ENCODE peak calls at places on chromosomes 11 and 22, in four cellular contexts. X is H1, E is Panc1, Y is endothelial cell of umbilical vein. J is an unnamed sample.

GRCh38 chr22:49954354-49954753 is 6.2 kb upstream of the PIM3 start:
- DNase-seq in E (no peak), Y (no peak), X (no peak), J (peak)

GRCh38 chr11:78138694-78139421 is 568 bp downstream of the ALG8 start:
- DNase-seq in Y (no peak), E (no peak), X (no peak), J (no peak)

GRCh38 chr22:30538280-30538679 is 8.3 kb downstream of the SEC14L6 start:
- DNase-seq in E (no peak), X (no peak), Y (no peak), J (no peak)

GRCh38 chr11:97332271-97332670 is 942.5 kb downstream of the JRKL start:
- DNase-seq in E (no peak), Y (no peak), X (no peak), J (no peak)

GRCh38 chr11:32136654-32137053 is 45.8 kb downstream of the RCN1 start:
- DNase-seq in E (no peak), X (no peak), Y (no peak), J (no peak)

GRCh38 chr22:20159088-20159487 is 8.2 kb upstream of the CCDC188 start:
- DNase-seq in E (no peak), X (peak), Y (no peak), J (no peak)

GRCh38 chr22:26168199-26168915 is 905 bp upstream of the SEZ6L start:
- DNase-seq in Y (no peak), E (no peak), X (peak), J (no peak)

GRCh38 chr11:108370990-108371389 is 96.3 kb downstream of the C11orf65 start:
- DNase-seq in E (no peak), Y (no peak), X (no peak), J (no peak)

GRCh38 chr11:35173620-35174278 is 34.8 kb downstream of the CD44 start:
- DNase-seq in X (no peak), Y (no peak), E (no peak), J (no peak)

GRCh38 chr22:22195265-22196017 is 49.1 kb upstream of the VPREB1 start:
- DNase-seq in E (peak), X (peak), Y (peak), J (peak)

GRCh38 chr22:32538516-32538915 is 63.9 kb downstream of the FBXO7 start:
- DNase-seq in Y (no peak), X (no peak), E (no peak), J (no peak)

GRCh38 chr11:565921-566509 is 5.2 kb downstream of the RASSF7 start:
- DNase-seq in E (no peak), Y (no peak), X (no peak), J (no peak)

GRCh38 chr11:95931916-95932315 is 8.0 kb upstream of the MTMR2 start:
- DNase-seq in E (no peak), X (no peak), Y (no peak), J (no peak)

GRCh38 chr22:32932176-32932575 is 126.0 kb downstream of the SYN3 start:
- DNase-seq in X (no peak), E (no peak), Y (no peak), J (no peak)

GRCh38 chr11:126135182-126136176 is 72.8 kb upstream of the CDON start:
- DNase-seq in X (no peak), Y (no peak), E (no peak), J (no peak)

GRCh38 chr11:109680127-109680526 is 258.1 kb downstream of the C11orf87 start:
- DNase-seq in X (no peak), E (no peak), Y (no peak), J (no peak)

GRCh38 chr11:75768909-75769771 is 562 bp downstream of the DGAT2 start:
- DNase-seq in Y (no peak), E (no peak), X (peak), J (no peak)

GRCh38 chr11:126161146-126161458 is 50.3 kb downstream of the RPUSD4 start:
- DNase-seq in Y (no peak), X (no peak), E (no peak), J (no peak)

GRCh38 chr22:48819991-48820390 is 1007.7 kb downstream of the BRD1 start:
- DNase-seq in Y (no peak), X (no peak), E (no peak), J (no peak)

GRCh38 chr11:10878408-10879214 is 20.8 kb upstream of the ZBED5 start:
- DNase-seq in X (no peak), Y (peak), E (no peak), J (no peak)

GRCh38 chr11:10770626-10771254 is 19.7 kb downstream of the CTR9 start:
- DNase-seq in X (peak), Y (peak), E (peak), J (no peak)

GRCh38 chr11:90243534-90243933 is 20.7 kb upstream of the CHORDC1 start:
- DNase-seq in X (no peak), Y (no peak), E (no peak), J (no peak)

GRCh38 chr11:45089251-45089650 is 57.2 kb upstream of the PRDM11 start:
- DNase-seq in X (no peak), E (no peak), Y (peak), J (peak)

GRCh38 chr11:88404363-88404762 is 66.8 kb upstream of the CTSC start:
- DNase-seq in Y (no peak), X (no peak), E (no peak), J (no peak)

GRCh38 chr22:46058591-46059519 is 81.9 kb upstream of the WNT7B start:
- DNase-seq in Y (no peak), X (no peak), E (no peak), J (peak)

GRCh38 chr22:46390652-46391301 is 55.3 kb downstream of the TRMU start:
- DNase-seq in X (no peak), Y (peak), E (no peak), J (peak)

GRCh38 chr11:117479372-117479771 is 151.7 kb downstream of the CEP164 start:
- DNase-seq in E (no peak), Y (no peak), X (peak), J (no peak)

GRCh38 chr11:9852465-9852864 is 188.6 kb downstream of the SWAP70 start:
- DNase-seq in E (no peak), X (no peak), Y (peak), J (no peak)

GRCh38 chr11:120030411-120030810 is 107.5 kb downstream of the TRIM29 start:
- DNase-seq in X (peak), E (no peak), Y (no peak), J (no peak)

GRCh38 chr11:122556605-122557004 is 98.9 kb upstream of the UBASH3B start:
- DNase-seq in E (no peak), Y (no peak), X (peak), J (no peak)

GRCh38 chr11:1129666-1130160 is 28.0 kb upstream of the MUC5AC start:
- DNase-seq in E (no peak), X (no peak), Y (no peak), J (no peak)

GRCh38 chr11:74929431-74930363 is 19.2 kb downstream of the XRRA1 start:
- DNase-seq in X (peak), E (peak), Y (peak), J (peak)

GRCh38 chr22:24230911-24231656 is 13.8 kb downstream of the GGT5 start:
- DNase-seq in Y (peak), X (peak), E (no peak), J (no peak)

GRCh38 chr11:22459053-22459452 is 120.9 kb downstream of the SLC17A6 start:
- DNase-seq in Y (peak), E (no peak), X (no peak), J (no peak)

GRCh38 chr11:104946907-104947306 is 21.5 kb downstream of the CASP4 start:
- DNase-seq in X (no peak), Y (peak), E (peak), J (no peak)

GRCh38 chr11:128181090-128181485 is 406.3 kb downstream of the ETS1 start:
- DNase-seq in X (no peak), E (no peak), Y (no peak), J (no peak)

GRCh38 chr11:125262194-125262824 is 97.8 kb downstream of the PKNOX2 start:
- DNase-seq in X (no peak), E (no peak), Y (no peak), J (no peak)

GRCh38 chr11:125170001-125170405 is 5.5 kb downstream of the PKNOX2 start:
- DNase-seq in Y (no peak), X (no peak), E (no peak), J (no peak)

DNA sequence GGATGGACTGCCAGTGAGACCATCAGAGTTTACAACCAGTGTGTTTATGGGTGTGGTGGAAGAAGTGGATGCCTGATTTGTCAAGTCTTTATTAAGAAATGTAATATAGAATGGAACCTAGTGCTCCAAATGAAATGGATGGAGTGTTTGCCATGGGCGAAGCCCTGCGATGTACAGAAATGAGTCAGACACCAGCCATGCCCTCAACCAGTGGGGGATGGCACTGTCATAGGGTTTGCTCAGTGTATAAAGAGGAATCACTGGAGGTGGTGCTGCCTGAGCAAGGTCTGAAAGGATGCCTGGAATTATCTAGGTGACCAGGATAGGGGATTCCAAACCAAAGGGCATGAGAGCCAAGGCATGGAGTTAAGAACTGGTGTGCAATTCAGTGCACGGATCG is 120.9 kb upstream of the MTNR1B start:
- DNase-seq in Y (no peak), X (no peak), E (no peak), J (no peak)
- H3K4me3 ChIP-seq in Y (no peak), X (no peak), E (no peak), J (no peak)

DNA sequence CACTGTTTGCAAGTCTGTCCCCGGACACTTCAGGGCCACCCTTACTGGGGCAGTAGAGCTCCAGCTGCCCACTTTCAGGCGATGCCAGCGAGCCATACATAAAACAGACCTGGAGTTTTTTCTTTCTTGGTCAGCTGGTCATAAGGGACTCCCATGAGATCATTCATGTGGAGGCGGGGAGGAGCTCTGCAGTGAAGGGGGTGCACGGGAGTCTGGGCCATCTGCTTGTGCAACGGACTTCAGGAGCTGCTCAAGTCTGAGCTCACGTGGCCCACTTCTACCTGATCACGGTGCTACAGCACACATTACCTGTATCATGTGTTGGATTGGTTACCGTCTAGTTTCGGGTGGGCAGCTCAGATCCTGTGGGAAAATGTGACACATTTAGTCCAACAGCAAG is 9.2 kb upstream of the MRGPRF start:
- DNase-seq in E (no peak), X (no peak), Y (no peak), J (no peak)
- TF ChIP-seq POLR2AphosphoS5 in E (no peak), X (no peak), Y (no peak), J (no peak)

DNA sequence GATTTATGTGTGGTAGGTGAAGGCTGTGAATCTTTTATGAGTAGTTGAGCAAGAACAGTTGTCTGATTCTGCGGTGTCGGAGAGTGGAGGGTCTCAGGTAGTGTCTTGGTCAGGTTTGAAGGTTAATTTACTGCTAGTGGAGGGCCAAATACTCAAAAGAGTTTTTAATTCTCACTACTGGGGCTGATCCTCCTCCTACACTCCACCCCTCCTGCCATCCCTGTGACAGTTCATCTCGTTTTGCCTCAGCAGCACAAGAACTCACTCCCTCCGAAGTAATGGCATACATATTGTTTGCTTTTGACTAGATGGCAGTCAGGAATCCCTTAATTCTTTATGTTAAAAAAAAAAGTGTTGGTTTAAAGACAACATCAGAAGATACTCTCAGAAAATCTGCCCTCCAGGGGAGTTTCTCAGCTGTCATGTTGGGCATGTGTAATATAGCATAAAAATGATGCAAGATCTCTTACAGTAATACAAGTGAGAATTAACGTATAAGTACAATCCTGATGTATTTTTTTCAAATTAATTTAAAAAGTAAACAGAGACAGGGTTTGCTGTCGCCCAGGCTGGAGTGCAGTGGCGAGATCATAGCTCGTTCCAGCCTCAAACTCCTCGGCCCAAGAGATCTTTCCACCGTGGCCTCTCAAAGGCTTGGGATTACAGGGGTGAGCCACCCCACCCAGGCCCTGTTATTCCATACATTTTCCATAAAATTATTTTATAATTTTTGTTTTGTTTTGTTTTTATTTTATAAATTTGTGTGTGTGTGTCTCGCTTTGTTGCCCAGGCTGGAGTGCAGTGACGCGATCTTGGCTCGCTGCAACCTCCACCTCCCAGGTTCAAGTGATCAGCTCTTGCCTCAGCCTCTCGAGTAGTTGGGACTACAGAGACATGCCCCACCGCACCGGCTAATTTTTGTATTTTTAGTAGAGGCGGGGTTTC is 1.3 kb downstream of the FAR1 start:
- DNase-seq in Y (no peak), X (no peak), E (no peak), J (no peak)
- H3K27ac ChIP-seq in Y (peak), X (no peak), E (peak), J (peak)

GRCh38 chr22:29480262-29480511 is 169 bp downstream of the NEFH start:
- DNase-seq in Y (no peak), E (no peak), X (no peak), J (no peak)

GRCh38 chr22:29479417-29480261 is at the start of gene NEFH:
- DNase-seq in E (no peak), Y (no peak), X (peak), J (no peak)

GRCh38 chr22:29482253-29482652 is 2.2 kb downstream of the NEFH start:
- DNase-seq in Y (no peak), X (no peak), E (no peak), J (no peak)

GRCh38 chr22:29481265-29482000 is 1.4 kb downstream of the NEFH start:
- DNase-seq in E (no peak), Y (no peak), X (peak), J (no peak)

GRCh38 chr22:29480512-29481264 is 670 bp downstream of the NEFH start:
- DNase-seq in X (peak), Y (peak), E (no peak), J (no peak)
- H3K4me3 ChIP-seq in X (peak), Y (no peak), E (no peak), J (peak)

GRCh38 chr11:66649903-66650302 is 11.4 kb downstream of the RBM4 start:
- DNase-seq in E (no peak), Y (no peak), X (no peak), J (no peak)
- TF ChIP-seq POLR2AphosphoS5 in E (no peak), Y (no peak), X (no peak), J (no peak)

GRCh38 chr11:64742940-64743590 is 877 bp downstream of the RASGRP2 start:
- DNase-seq in Y (peak), E (no peak), X (peak), J (no peak)
- H3K27ac ChIP-seq in Y (no peak), E (peak), X (no peak), J (peak)

GRCh38 chr11:83007909-83008580 is 63.7 kb downstream of the RAB30 start:
- DNase-seq in Y (peak), E (no peak), X (no peak), J (no peak)
- H3K4me3 ChIP-seq in Y (no peak), E (no peak), X (no peak), J (no peak)

DNA sequence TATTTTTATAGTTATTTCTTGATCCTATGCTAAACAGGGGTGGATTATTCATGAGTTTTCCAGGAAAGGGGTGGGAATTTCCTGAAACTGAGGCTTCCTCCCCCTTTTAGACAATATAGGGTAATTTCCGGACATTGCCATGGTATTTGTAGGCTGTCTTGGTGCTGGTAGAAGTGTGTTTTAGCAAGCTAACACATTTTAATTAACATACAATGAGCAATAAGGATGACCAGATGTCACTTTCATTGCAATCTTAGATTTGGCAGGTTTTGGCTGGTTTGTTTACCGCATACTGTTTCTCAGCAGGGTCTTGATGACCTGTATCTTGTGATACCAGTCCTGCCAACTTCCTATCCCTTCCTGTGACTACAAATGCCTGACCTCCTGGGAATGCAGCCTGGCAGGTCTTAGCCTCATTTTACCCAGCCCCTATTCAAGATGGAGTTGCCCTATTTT is 992 bp upstream of the C1QTNF6 start:
- DNase-seq in E (no peak), Y (peak), X (no peak), J (no peak)
- TF ChIP-seq POLR2AphosphoS5 in E (no peak), Y (peak), X (no peak), J (no peak)

J was measured in breast epithelium.